ENCODE peak calls at places on chromosomes 1 and 21, in seven cellular contexts. B is uterus, Q is prostate gland, C is right lobe of liver, R is endothelial cell of umbilical vein, O is breast epithelium, V is transverse colon. W is an unnamed sample.

GRCh38 chr1:79371802-79372201 is 365.3 kb upstream of the ADGRL4 start:
- DNase-seq in B (no peak), Q (no peak), C (no peak), R (no peak), O (no peak), V (no peak), W (no peak)

GRCh38 chr1:177315270-177315669 is 144.5 kb downstream of the BRINP2 start:
- DNase-seq in B (no peak), Q (no peak), C (no peak), R (no peak), O (no peak), V (no peak), W (no peak)

GRCh38 chr1:118636004-118636403 is 352.1 kb downstream of the TBX15 start:
- DNase-seq in B (no peak), Q (no peak), C (no peak), R (no peak), O (no peak), V (no peak), W (no peak)

GRCh38 chr1:213898684-213899083 is 89.1 kb upstream of the PROX1 start:
- DNase-seq in B (no peak), Q (no peak), C (no peak), R (no peak), O (no peak), V (no peak), W (no peak)

GRCh38 chr1:27605796-27606707 is 2.1 kb upstream of the AHDC1 start:
- DNase-seq in B (peak; percentile 65), Q (peak; percentile 48), C (no peak), R (peak; percentile 53), O (no peak), V (peak; percentile 52), W (peak; percentile 51)

GRCh38 chr21:46084041-46084561 is 13.8 kb upstream of the COL6A2 start:
- DNase-seq in B (no peak), Q (no peak), C (no peak), R (no peak), O (peak; percentile 17), V (no peak), W (no peak)

GRCh38 chr21:25568230-25568629 is 39.1 kb downstream of the MRPL39 start:
- DNase-seq in B (no peak), Q (no peak), C (no peak), R (peak; percentile 86), O (no peak), V (peak; percentile 48), W (no peak)

GRCh38 chr1:5279127-5279526 is 624.7 kb downstream of the AJAP1 start:
- DNase-seq in B (no peak), Q (no peak), C (no peak), R (no peak), O (no peak), V (no peak), W (no peak)

GRCh38 chr21:44331209-44331608 is 8.0 kb downstream of the CFAP410 start:
- DNase-seq in B (no peak), Q (no peak), C (no peak), R (no peak), O (no peak), V (no peak), W (no peak)

GRCh38 chr1:153356392-153357075 is 1.1 kb upstream of the S100A9 start:
- DNase-seq in B (no peak), Q (no peak), C (peak; percentile 39), R (no peak), O (peak; percentile 14), V (no peak), W (no peak)

GRCh38 chr21:41817228-41817627 is 50.4 kb upstream of the RIPK4 start:
- DNase-seq in B (peak; percentile 48), Q (peak; percentile 71), C (no peak), R (peak; percentile 54), O (peak; percentile 65), V (peak; percentile 67), W (peak; percentile 74)

DNA sequence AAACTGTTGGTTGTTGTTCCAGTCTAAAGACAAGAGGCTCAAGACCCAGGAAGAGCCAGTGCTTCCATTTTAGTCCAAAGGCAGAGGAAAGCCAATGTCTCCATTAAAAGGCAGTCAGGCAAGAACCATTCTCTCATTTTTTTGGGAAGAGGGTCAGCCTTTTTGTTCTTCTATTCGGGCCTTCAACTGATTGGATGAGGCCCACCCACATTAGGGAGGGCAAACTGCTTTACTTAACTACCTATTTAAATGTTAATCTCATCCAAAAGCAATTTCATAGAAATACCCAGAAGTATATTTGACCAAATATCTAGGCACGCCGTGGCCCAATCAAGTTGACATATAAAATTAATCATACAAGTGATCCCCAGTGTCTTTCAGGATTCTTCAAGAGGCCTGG is 104.4 kb upstream of the SYT6 start:
- DNase-seq in B (no peak), Q (no peak), C (no peak), R (no peak), O (no peak), V (no peak), W (no peak)
- TF ChIP-seq POLR2A in B (no peak), Q (no peak), C (no peak), R (no peak), O (no peak), V (no peak), W (no peak)

GRCh38 chr1:63603810-63604209 is 10.6 kb downstream of the PGM1 start:
- DNase-seq in B (no peak), Q (no peak), C (no peak), R (no peak), O (no peak), V (no peak), W (no peak)

GRCh38 chr1:63611231-63611630 is 18.0 kb downstream of the PGM1 start:
- DNase-seq in B (no peak), Q (no peak), C (no peak), R (no peak), O (no peak), V (no peak), W (no peak)

GRCh38 chr1:63602629-63603028 is 9.4 kb downstream of the PGM1 start:
- DNase-seq in B (no peak), Q (no peak), C (no peak), R (no peak), O (no peak), V (no peak), W (no peak)

GRCh38 chr1:63612564-63612963 is 19.4 kb downstream of the PGM1 start:
- DNase-seq in B (no peak), Q (no peak), C (no peak), R (no peak), O (peak; percentile 31), V (no peak), W (no peak)

GRCh38 chr1:63607322-63607721 is 14.1 kb downstream of the PGM1 start:
- DNase-seq in B (no peak), Q (no peak), C (no peak), R (no peak), O (no peak), V (no peak), W (no peak)
- H3K27me3 ChIP-seq in B (no peaks in the 10 kb centered on the region), Q (no peaks in the 10 kb centered on the region), C (no peaks in the 10 kb centered on the region), R (no peaks in the 10 kb centered on the region), O (no peaks in the 10 kb centered on the region), V (no peaks in the 10 kb centered on the region), W (no peaks in the 10 kb centered on the region)

GRCh38 chr1:244460195-244460594 is 878 bp upstream of the CATSPERE start:
- DNase-seq in B (no peak), Q (no peak), C (no peak), R (no peak), O (no peak), V (no peak), W (no peak)

GRCh38 chr1:244466724-244467123 is 5.7 kb downstream of the CATSPERE start:
- DNase-seq in B (no peak), Q (no peak), C (no peak), R (no peak), O (no peak), V (no peak), W (no peak)

GRCh38 chr1:244456586-244456985 is 4.5 kb upstream of the CATSPERE start:
- DNase-seq in B (no peak), Q (no peak), C (no peak), R (no peak), O (no peak), V (no peak), W (no peak)

GRCh38 chr1:244458781-244459180 is 2.3 kb upstream of the CATSPERE start:
- DNase-seq in B (no peak), Q (no peak), C (no peak), R (no peak), O (no peak), V (no peak), W (no peak)

DNA sequence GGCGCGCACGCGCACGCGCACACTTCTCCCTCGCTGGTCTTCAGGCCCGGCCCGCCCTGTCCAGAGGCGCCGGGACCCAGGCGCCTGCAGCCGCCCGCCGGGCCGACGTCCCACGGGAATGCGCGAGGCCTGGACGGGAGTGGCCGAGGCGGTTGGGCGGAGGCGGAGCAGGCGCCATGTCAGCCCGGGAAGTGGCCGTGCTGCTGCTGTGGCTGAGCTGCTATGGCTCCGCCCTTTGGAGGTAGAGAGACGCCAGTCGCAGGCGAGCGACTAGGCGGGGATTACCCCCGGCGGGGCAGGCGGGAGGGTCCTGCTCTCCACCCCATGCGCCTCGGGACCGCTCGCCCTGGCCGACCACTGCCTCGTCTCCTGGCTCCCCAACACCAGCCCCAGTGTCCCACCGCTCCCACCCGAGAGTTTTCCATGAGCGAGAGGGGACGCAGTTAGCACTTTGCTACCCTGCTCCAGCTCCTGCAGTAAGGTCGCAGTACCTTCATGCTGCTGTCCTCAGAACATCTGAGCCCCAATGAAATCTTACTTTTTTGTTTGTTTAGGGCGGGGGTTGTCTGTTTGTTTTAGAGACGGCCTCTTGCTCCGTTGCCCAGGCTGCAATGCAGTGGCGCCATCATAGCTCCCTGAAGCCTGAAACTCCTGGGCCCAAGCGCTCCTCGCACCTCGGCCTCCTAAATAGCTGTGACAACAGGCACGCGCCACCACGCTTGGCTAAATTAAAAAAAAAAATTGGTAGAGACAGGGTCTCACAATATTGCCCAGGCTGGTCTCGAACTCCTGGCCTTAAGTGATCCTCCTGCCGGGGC is at the start of gene CATSPERE:
- DNase-seq in B (peak; percentile 84), Q (peak; percentile 85), C (peak; percentile 95), R (peak; percentile 93), O (peak; percentile 73), V (peak; percentile 91), W (peak; percentile 93)
- TF ChIP-seq POLR2A in B (peak; percentile 73), Q (peak; percentile 66), C (peak; percentile 93), R (peak; percentile 84), O (peak; percentile 46), V (peak; percentile 88), W (no peak)

GRCh38 chr1:905071-905749 is 18.5 kb upstream of the SAMD11 start:
- DNase-seq in B (peak; percentile 57), Q (peak; percentile 17), C (peak; percentile 59), R (no peak), O (peak; percentile 19), V (peak; percentile 50), W (peak; percentile 35)
- H3K27me3 ChIP-seq in B (no peaks in the 10 kb centered on the region), Q (peaks cover 5% of the 10 kb centered on the region), C (no peaks in the 10 kb centered on the region), R (no peaks in the 10 kb centered on the region), O (peaks cover 6% of the 10 kb centered on the region), V (peaks cover 58% of the 10 kb centered on the region), W (peaks cover 14% of the 10 kb centered on the region)

GRCh38 chr1:32291708-32292508 is at the start of gene HDAC1:
- DNase-seq in B (peak; percentile 90), Q (peak; percentile 96), C (peak; percentile 100), R (peak; percentile 93), O (peak; percentile 95), V (peak; percentile 99), W (peak; percentile 99)
- TF ChIP-seq POLR2A in B (peak; percentile 49), Q (peak; percentile 69), C (peak; percentile 73), R (peak; percentile 61), O (no peak), V (peak; percentile 85), W (no peak)

GRCh38 chr1:38814984-38815464 is 44.5 kb downstream of the RRAGC start:
- DNase-seq in B (no peak), Q (no peak), C (no peak), R (no peak), O (no peak), V (no peak), W (no peak)
- H3K27me3 ChIP-seq in B (peaks cover 23% of the 10 kb centered on the region), Q (peaks cover 14% of the 10 kb centered on the region), C (peaks cover 14% of the 10 kb centered on the region), R (peaks cover 52% of the 10 kb centered on the region), O (peaks cover 32% of the 10 kb centered on the region), V (peaks cover 82% of the 10 kb centered on the region), W (peaks cover 38% of the 10 kb centered on the region)